ENCODE peak calls at places on chromosomes 12 and 14, in eight cellular contexts. I is A172; X is activated gamma-delta T cell treated with anti-CD3 and anti-CD28 coated beads, Interleukin-2, amount 50 U/mL, for 16 hours; V is stimulated activated CD4-positive, alpha-beta T cell treated with anti-CD3 and anti-CD28 coated beads, TNF-alpha, amount 100 ng/mL, for 1 hour; U is effector CD4-positive, alpha-beta T cell; P is endothelial cell; K is GM13977; Z is NCI-H510A treated with DMSO at 0.1 percent for 48 hours. A is an unnamed sample.

GRCh38 chr14:68814376-68815287 is 21.8 kb upstream of the ZFP36L1 start:
- DNase-seq in I (peak), X (peak), V (no peak), U (peak), P (peak), K (peak), Z (peak), A (peak)

GRCh38 chr14:90419200-90419599 is 22.4 kb downstream of the CALM1 start:
- DNase-seq in I (peak), X (no peak), V (no peak), U (no peak), P (peak), K (no peak), Z (no peak), A (no peak)

GRCh38 chr14:78022059-78022458 is 148.1 kb upstream of the NRXN3 start:
- DNase-seq in I (peak), X (no peak), V (no peak), U (no peak), P (peak), K (peak), Z (peak), A (peak)

GRCh38 chr14:62289471-62289870 is 527.3 kb downstream of the SNAPC1 start:
- DNase-seq in I (peak), X (no peak), V (no peak), U (no peak), P (no peak), K (no peak), Z (no peak), A (no peak)

GRCh38 chr12:68899251-68899771 is 33.7 kb downstream of the CPM start:
- DNase-seq in I (peak), X (no peak), V (no peak), U (no peak), P (no peak), K (no peak), Z (no peak), A (no peak)

GRCh38 chr12:95547522-95548055 is 3.7 kb downstream of the USP44 start:
- DNase-seq in I (no peak), X (no peak), V (no peak), U (no peak), P (no peak), K (peak), Z (no peak), A (no peak)

GRCh38 chr12:88836156-88836555 is 255.9 kb upstream of the KITLG start:
- DNase-seq in I (no peak), X (no peak), V (no peak), U (no peak), P (no peak), K (no peak), Z (no peak), A (no peak)

GRCh38 chr14:89533136-89533535 is 116.1 kb upstream of the FOXN3 start:
- DNase-seq in I (no peak), X (no peak), V (no peak), U (no peak), P (no peak), K (no peak), Z (no peak), A (no peak)

GRCh38 chr12:76096079-76096651 is 11.7 kb upstream of the NAP1L1 start:
- DNase-seq in I (no peak), X (no peak), V (no peak), U (no peak), P (no peak), K (no peak), Z (no peak), A (no peak)

GRCh38 chr12:56082382-56082781 is 2.4 kb downstream of the ERBB3 start:
- DNase-seq in I (no peak), X (no peak), V (no peak), U (no peak), P (no peak), K (no peak), Z (no peak), A (no peak)

GRCh38 chr14:100641274-100641860 is 54.1 kb upstream of the BEGAIN start:
- DNase-seq in I (no peak), X (no peak), V (no peak), U (no peak), P (no peak), K (no peak), Z (peak), A (no peak)